ENCODE peak calls at places on chromosomes 12 and 14, in five cellular contexts. One of them, this sample, is unnamed.

GRCh38 chr14:59101441-59101840 is 87.0 kb upstream of the DAAM1 start:
- DNase-seq in neuronal stem cell: no peak
- DNase-seq in stimulated activated CD4-positive, alpha-beta T cell treated with anti-CD3 and anti-CD28 coated beads, Interleukin-4, amount 100 ng/mL, for 48 hours: no peak
- DNase-seq in esophagus squamous epithelium: no peak
- DNase-seq in NT2/D1: no peak
- DNase-seq in this sample: no peak

GRCh38 chr14:88706425-88706824 is 86.3 kb downstream of the EML5 start:
- DNase-seq in neuronal stem cell: no peak
- DNase-seq in stimulated activated CD4-positive, alpha-beta T cell treated with anti-CD3 and anti-CD28 coated beads, Interleukin-4, amount 100 ng/mL, for 48 hours: no peak
- DNase-seq in esophagus squamous epithelium: no peak
- DNase-seq in NT2/D1: no peak
- DNase-seq in this sample: no peak

GRCh38 chr14:56482306-56482705 is 97.3 kb upstream of the TMEM260 start:
- DNase-seq in neuronal stem cell: no peak
- DNase-seq in stimulated activated CD4-positive, alpha-beta T cell treated with anti-CD3 and anti-CD28 coated beads, Interleukin-4, amount 100 ng/mL, for 48 hours: no peak
- DNase-seq in esophagus squamous epithelium: no peak
- DNase-seq in NT2/D1: peak
- DNase-seq in this sample: no peak

GRCh38 chr14:68628605-68629310 is 164.1 kb downstream of the ZFP36L1 start:
- DNase-seq in neuronal stem cell: no peak
- DNase-seq in stimulated activated CD4-positive, alpha-beta T cell treated with anti-CD3 and anti-CD28 coated beads, Interleukin-4, amount 100 ng/mL, for 48 hours: peak
- DNase-seq in esophagus squamous epithelium: no peak
- DNase-seq in NT2/D1: no peak
- DNase-seq in this sample: no peak

GRCh38 chr14:68208726-68209125 is 389.1 kb downstream of the RAD51B start:
- DNase-seq in neuronal stem cell: no peak
- DNase-seq in stimulated activated CD4-positive, alpha-beta T cell treated with anti-CD3 and anti-CD28 coated beads, Interleukin-4, amount 100 ng/mL, for 48 hours: no peak
- DNase-seq in esophagus squamous epithelium: no peak
- DNase-seq in NT2/D1: no peak
- DNase-seq in this sample: no peak

GRCh38 chr12:40697566-40698257 is 5.5 kb downstream of the CNTN1 start:
- DNase-seq in neuronal stem cell: no peak
- DNase-seq in stimulated activated CD4-positive, alpha-beta T cell treated with anti-CD3 and anti-CD28 coated beads, Interleukin-4, amount 100 ng/mL, for 48 hours: no peak
- DNase-seq in esophagus squamous epithelium: no peak
- DNase-seq in NT2/D1: no peak
- DNase-seq in this sample: no peak

GRCh38 chr12:39294712-39295111 is 148.2 kb downstream of the KIF21A start:
- DNase-seq in neuronal stem cell: no peak
- DNase-seq in stimulated activated CD4-positive, alpha-beta T cell treated with anti-CD3 and anti-CD28 coated beads, Interleukin-4, amount 100 ng/mL, for 48 hours: no peak
- DNase-seq in esophagus squamous epithelium: no peak
- DNase-seq in NT2/D1: no peak
- DNase-seq in this sample: no peak

GRCh38 chr14:71004481-71004880 is 97.2 kb downstream of the PCNX1 start:
- DNase-seq in neuronal stem cell: no peak
- DNase-seq in stimulated activated CD4-positive, alpha-beta T cell treated with anti-CD3 and anti-CD28 coated beads, Interleukin-4, amount 100 ng/mL, for 48 hours: no peak
- DNase-seq in esophagus squamous epithelium: no peak
- DNase-seq in NT2/D1: no peak
- DNase-seq in this sample: no peak

GRCh38 chr12:78645956-78646355 is 218.6 kb upstream of the SYT1 start:
- DNase-seq in neuronal stem cell: no peak
- DNase-seq in stimulated activated CD4-positive, alpha-beta T cell treated with anti-CD3 and anti-CD28 coated beads, Interleukin-4, amount 100 ng/mL, for 48 hours: no peak
- DNase-seq in esophagus squamous epithelium: no peak
- DNase-seq in NT2/D1: no peak
- DNase-seq in this sample: no peak

GRCh38 chr12:26471560-26471959 is 276.2 kb downstream of the SSPN start:
- DNase-seq in neuronal stem cell: no peak
- DNase-seq in stimulated activated CD4-positive, alpha-beta T cell treated with anti-CD3 and anti-CD28 coated beads, Interleukin-4, amount 100 ng/mL, for 48 hours: no peak
- DNase-seq in esophagus squamous epithelium: no peak
- DNase-seq in NT2/D1: no peak
- DNase-seq in this sample: no peak

GRCh38 chr14:95835331-95835730 is 41.3 kb upstream of the TUNAR start:
- DNase-seq in neuronal stem cell: no peak
- DNase-seq in stimulated activated CD4-positive, alpha-beta T cell treated with anti-CD3 and anti-CD28 coated beads, Interleukin-4, amount 100 ng/mL, for 48 hours: no peak
- DNase-seq in esophagus squamous epithelium: no peak
- DNase-seq in NT2/D1: no peak
- DNase-seq in this sample: no peak

GRCh38 chr12:6229224-6229748 is 29.1 kb downstream of the CD9 start:
- DNase-seq in neuronal stem cell: no peak
- DNase-seq in stimulated activated CD4-positive, alpha-beta T cell treated with anti-CD3 and anti-CD28 coated beads, Interleukin-4, amount 100 ng/mL, for 48 hours: no peak
- DNase-seq in esophagus squamous epithelium: no peak
- DNase-seq in NT2/D1: no peak
- DNase-seq in this sample: no peak

GRCh38 chr14:100271247-100271939 is 32.4 kb downstream of the YY1 start:
- DNase-seq in neuronal stem cell: no peak
- DNase-seq in stimulated activated CD4-positive, alpha-beta T cell treated with anti-CD3 and anti-CD28 coated beads, Interleukin-4, amount 100 ng/mL, for 48 hours: no peak
- DNase-seq in esophagus squamous epithelium: no peak
- DNase-seq in NT2/D1: no peak
- DNase-seq in this sample: no peak

GRCh38 chr14:22846811-22847307 is 10.5 kb downstream of the MMP14 start:
- DNase-seq in neuronal stem cell: no peak
- DNase-seq in stimulated activated CD4-positive, alpha-beta T cell treated with anti-CD3 and anti-CD28 coated beads, Interleukin-4, amount 100 ng/mL, for 48 hours: no peak
- DNase-seq in esophagus squamous epithelium: no peak
- DNase-seq in NT2/D1: no peak
- DNase-seq in this sample: no peak

GRCh38 chr14:33788116-33788515 is 162.8 kb downstream of the EGLN3 start:
- DNase-seq in neuronal stem cell: no peak
- DNase-seq in stimulated activated CD4-positive, alpha-beta T cell treated with anti-CD3 and anti-CD28 coated beads, Interleukin-4, amount 100 ng/mL, for 48 hours: no peak
- DNase-seq in esophagus squamous epithelium: no peak
- DNase-seq in NT2/D1: no peak
- DNase-seq in this sample: no peak

GRCh38 chr12:59425798-59426197 is 170.0 kb upstream of the SLC16A7 start:
- DNase-seq in neuronal stem cell: no peak
- DNase-seq in stimulated activated CD4-positive, alpha-beta T cell treated with anti-CD3 and anti-CD28 coated beads, Interleukin-4, amount 100 ng/mL, for 48 hours: no peak
- DNase-seq in esophagus squamous epithelium: no peak
- DNase-seq in NT2/D1: no peak
- DNase-seq in this sample: no peak

GRCh38 chr14:56129941-56130340 is 11.7 kb downstream of the PELI2 start:
- DNase-seq in neuronal stem cell: no peak
- DNase-seq in stimulated activated CD4-positive, alpha-beta T cell treated with anti-CD3 and anti-CD28 coated beads, Interleukin-4, amount 100 ng/mL, for 48 hours: no peak
- DNase-seq in esophagus squamous epithelium: no peak
- DNase-seq in NT2/D1: no peak
- DNase-seq in this sample: no peak